ENCODE peak calls at places on chromosomes 1 and 21, in nine cellular contexts. C is spleen, Z is vagina, L is breast epithelium, U is GM23338, Y is Panc1, X is H1, O is suprapubic skin, D is HCT116. P is an unnamed sample.

GRCh38 chr1:49297783-49298182 is 521.1 kb upstream of the BEND5 start:
- DNase-seq in C (no peak), Z (no peak), L (no peak), U (peak; percentile 4), Y (no peak), X (no peak), O (no peak), D (no peak), P (no peak)

GRCh38 chr1:233180626-233181364 is 114.7 kb downstream of the PCNX2 start:
- DNase-seq in C (no peak), Z (no peak), L (no peak), U (peak; percentile 33), Y (no peak), X (no peak), O (no peak), D (no peak), P (no peak)

GRCh38 chr21:34779860-34780259 is 111.1 kb downstream of the CLIC6 start:
- DNase-seq in C (no peak), Z (no peak), L (no peak), U (no peak), Y (no peak), X (no peak), O (no peak), D (no peak), P (no peak)

GRCh38 chr1:210565316-210565715 is 236.6 kb downstream of the HHAT start:
- DNase-seq in C (no peak), Z (no peak), L (no peak), U (no peak), Y (no peak), X (no peak), O (no peak), D (no peak), P (no peak)

GRCh38 chr1:65940131-65940530 is 147.4 kb downstream of the PDE4B start:
- DNase-seq in C (no peak), Z (no peak), L (no peak), U (no peak), Y (no peak), X (no peak), O (no peak), D (no peak), P (no peak)

GRCh38 chr1:24769656-24770651 is 24.7 kb downstream of the CLIC4 start:
- DNase-seq in C (no peak), Z (no peak), L (no peak), U (no peak), Y (no peak), X (peak; percentile 26), O (no peak), D (no peak), P (no peak)

GRCh38 chr1:3529099-3529729 is 74.7 kb downstream of the ARHGEF16 start:
- DNase-seq in C (no peak), Z (no peak), L (peak; percentile 79), U (no peak), Y (no peak), X (no peak), O (no peak), D (no peak), P (no peak)

GRCh38 chr1:156804026-156804425 is 12.6 kb downstream of the SH2D2A start:
- DNase-seq in C (no peak), Z (no peak), L (no peak), U (no peak), Y (no peak), X (no peak), O (no peak), D (no peak), P (no peak)

GRCh38 chr1:201709564-201710295 is 119.2 kb upstream of the IPO9 start:
- DNase-seq in C (peak; percentile 89), Z (no peak), L (peak; percentile 66), U (peak; percentile 87), Y (peak; percentile 65), X (peak; percentile 92), O (peak; percentile 88), D (peak; percentile 23), P (peak; percentile 90)

GRCh38 chr1:183093821-183094287 is 70.6 kb downstream of the LAMC1 start:
- DNase-seq in C (no peak), Z (no peak), L (peak; percentile 54), U (peak; percentile 71), Y (no peak), X (no peak), O (no peak), D (peak; percentile 24), P (no peak)

GRCh38 chr1:14706656-14707055 is 108.2 kb downstream of the KAZN start:
- DNase-seq in C (no peak), Z (no peak), L (no peak), U (no peak), Y (no peak), X (no peak), O (no peak), D (no peak), P (no peak)

GRCh38 chr1:181119076-181119989 is 30.8 kb downstream of the IER5 start:
- DNase-seq in C (no peak), Z (no peak), L (peak; percentile 92), U (no peak), Y (no peak), X (no peak), O (peak; percentile 84), D (peak; percentile 57), P (no peak)

GRCh38 chr1:2978691-2979190 is 42.5 kb upstream of the ACTRT2 start:
- DNase-seq in C (no peak), Z (peak; percentile 91), L (no peak), U (no peak), Y (no peak), X (no peak), O (peak; percentile 65), D (no peak), P (peak; percentile 42)

GRCh38 chr1:111726311-111726710 is 12.9 kb downstream of the INKA2 start:
- DNase-seq in C (no peak), Z (no peak), L (no peak), U (no peak), Y (no peak), X (no peak), O (no peak), D (no peak), P (no peak)

GRCh38 chr1:59124166-59124565 is 172.7 kb upstream of the FGGY start:
- DNase-seq in C (no peak), Z (no peak), L (no peak), U (no peak), Y (no peak), X (no peak), O (no peak), D (no peak), P (no peak)

GRCh38 chr1:201216395-201217085 is 25.9 kb downstream of the IGFN1 start:
- DNase-seq in C (peak; percentile 47), Z (no peak), L (no peak), U (no peak), Y (no peak), X (no peak), O (peak; percentile 71), D (no peak), P (no peak)

GRCh38 chr1:239179001-239179400 is 207.4 kb upstream of the CHRM3 start:
- DNase-seq in C (no peak), Z (no peak), L (no peak), U (no peak), Y (no peak), X (no peak), O (no peak), D (no peak), P (no peak)

GRCh38 chr1:240423525-240423924 is 188.4 kb downstream of the GREM2 start:
- DNase-seq in C (no peak), Z (no peak), L (no peak), U (no peak), Y (no peak), X (no peak), O (no peak), D (no peak), P (no peak)

GRCh38 chr1:170704256-170704655 is 40.3 kb downstream of the PRRX1 start:
- DNase-seq in C (no peak), Z (no peak), L (no peak), U (no peak), Y (no peak), X (no peak), O (no peak), D (no peak), P (no peak)
- H3K4me1 ChIP-seq in C (no peaks in the 10 kb centered on the region), Z (peaks cover 74% of the 10 kb centered on the region), L (no peaks in the 10 kb centered on the region), U (no peaks in the 10 kb centered on the region), Y (peaks cover 3% of the 10 kb centered on the region), X (no peaks in the 10 kb centered on the region), O (peaks cover 45% of the 10 kb centered on the region), D (peaks cover 22% of the 10 kb centered on the region), P (no peaks in the 10 kb centered on the region)

GRCh38 chr1:47837866-47838561 is 159.2 kb downstream of the TRABD2B start:
- DNase-seq in C (peak; percentile 25), Z (no peak), L (no peak), U (no peak), Y (no peak), X (no peak), O (no peak), D (no peak), P (peak; percentile 40)
- TF ChIP-seq POLR2AphosphoS5 in C (no peak), Z (no peak), L (no peak), U (no peak), Y (no peak), X (no peak), O (no peak), D (no peak), P (no peak)

DNA sequence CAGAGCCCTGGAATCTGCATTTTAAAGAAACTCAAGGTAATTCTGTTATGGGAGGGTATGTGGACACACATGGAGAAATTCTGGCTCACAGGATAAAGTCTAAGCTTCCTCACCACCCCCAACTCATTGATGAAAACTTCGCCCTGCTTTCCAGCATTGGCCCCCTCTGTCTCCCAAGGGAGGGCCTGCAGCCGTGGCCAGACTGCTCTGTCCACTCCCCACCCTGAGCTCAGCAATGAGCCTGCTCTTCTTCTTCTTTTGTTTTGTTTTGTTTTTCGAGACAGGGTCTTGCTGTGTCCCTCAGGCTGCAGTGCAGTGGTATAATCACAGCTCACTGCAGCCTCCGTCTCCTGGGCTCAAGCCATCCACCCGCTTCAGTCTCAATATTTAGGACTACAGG is 136.8 kb upstream of the EDN2 start:
- DNase-seq in C (no peak), Z (no peak), L (no peak), U (no peak), Y (no peak), X (no peak), O (no peak), D (no peak), P (peak; percentile 4)
- H3K4me1 ChIP-seq in C (peaks cover 44% of the 10 kb centered on the region), Z (peaks cover 54% of the 10 kb centered on the region), L (peaks cover 27% of the 10 kb centered on the region), U (no peaks in the 10 kb centered on the region), Y (peaks cover 2% of the 10 kb centered on the region), X (peaks cover 2% of the 10 kb centered on the region), O (peaks cover 45% of the 10 kb centered on the region), D (peaks cover 17% of the 10 kb centered on the region), P (no peaks in the 10 kb centered on the region)

DNA sequence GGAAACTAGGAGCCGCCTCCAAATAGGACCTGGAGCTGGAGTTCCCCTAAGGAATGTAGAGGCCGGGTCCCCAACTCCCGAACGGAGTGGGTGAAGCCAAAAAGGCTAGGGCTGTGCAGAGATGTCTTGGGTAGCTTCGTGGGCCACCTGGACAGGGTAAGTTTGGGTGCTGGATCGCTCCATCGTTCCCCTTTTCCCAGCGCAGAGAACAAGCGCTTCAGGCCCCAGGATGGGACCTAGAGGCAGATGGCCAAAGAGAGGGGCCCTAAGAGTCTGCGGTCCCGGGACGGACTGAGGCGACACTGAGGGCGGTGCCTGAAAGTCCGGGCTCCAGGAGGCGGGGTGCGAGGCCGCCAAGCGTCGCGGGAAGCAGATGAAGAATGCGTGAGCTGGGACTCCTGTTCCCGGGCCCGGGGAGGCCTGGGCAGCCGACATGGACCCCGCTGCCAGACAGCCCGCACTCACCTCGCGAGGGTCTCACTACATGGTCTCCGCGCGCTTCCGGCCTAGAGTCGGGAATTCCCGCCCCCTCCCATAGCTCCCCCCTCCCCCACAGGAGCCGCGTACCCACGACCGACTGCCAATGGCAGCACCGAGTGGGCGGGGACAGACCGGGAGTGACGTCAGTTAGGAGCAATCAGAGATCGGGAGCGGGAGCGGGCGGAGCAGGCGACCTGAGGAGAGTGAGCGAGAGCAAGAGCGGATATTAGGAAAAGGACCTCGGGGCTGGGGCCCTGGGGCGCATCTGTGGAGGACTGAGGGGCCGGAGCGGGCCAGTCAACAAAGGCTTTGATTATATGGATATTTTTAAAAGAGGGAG is at the start of gene SLC39A1:
- DNase-seq in C (peak; percentile 98), Z (no peak), L (peak; percentile 99), U (peak; percentile 100), Y (peak; percentile 95), X (peak; percentile 99), O (peak; percentile 99), D (peak; percentile 94), P (peak; percentile 99)
- TF ChIP-seq POLR2AphosphoS5 in C (peak; percentile 92), Z (peak; percentile 95), L (peak; percentile 56), U (peak; percentile 77), Y (peak; percentile 84), X (peak; percentile 65), O (peak; percentile 54), D (peak; percentile 83), P (peak; percentile 86)